ENCODE peak calls at places on chromosome 3, in four cellular contexts. One of them, this sample, is unnamed.

GRCh38 chr3:46350262-46350565 is 3.7 kb upstream of the CCR2 start:
- DNase-seq in cardiac muscle cell: no peak
- DNase-seq in neural progenitor cell: no peak
- DNase-seq in Caco-2: no peak
- DNase-seq in this sample: no peak

GRCh38 chr3:142315083-142315482 is 89.7 kb upstream of the GK5 start:
- DNase-seq in neural progenitor cell: no peak
- DNase-seq in cardiac muscle cell: no peak
- DNase-seq in Caco-2: no peak
- DNase-seq in this sample: no peak

GRCh38 chr3:46711305-46711704 is 6.4 kb downstream of the PRSS50 start:
- DNase-seq in Caco-2: peak
- DNase-seq in neural progenitor cell: no peak
- DNase-seq in cardiac muscle cell: no peak
- DNase-seq in this sample: peak

GRCh38 chr3:194879126-194879887 is 193.6 kb downstream of the FAM43A start:
- DNase-seq in Caco-2: no peak
- DNase-seq in neural progenitor cell: no peak
- DNase-seq in cardiac muscle cell: no peak
- DNase-seq in this sample: no peak

GRCh38 chr3:42264399-42265058 is 1.5 kb downstream of the CCK start:
- DNase-seq in neural progenitor cell: no peak
- DNase-seq in cardiac muscle cell: no peak
- DNase-seq in Caco-2: peak
- DNase-seq in this sample: no peak

GRCh38 chr3:151395806-151396205 is 11.3 kb upstream of the P2RY12 start:
- DNase-seq in Caco-2: no peak
- DNase-seq in neural progenitor cell: no peak
- DNase-seq in cardiac muscle cell: no peak
- DNase-seq in this sample: no peak

GRCh38 chr3:144590854-144591253 is 619.2 kb downstream of the DIPK2A start:
- DNase-seq in cardiac muscle cell: no peak
- DNase-seq in Caco-2: no peak
- DNase-seq in neural progenitor cell: no peak
- DNase-seq in this sample: no peak

GRCh38 chr3:180070925-180071324 is 34.2 kb upstream of the PEX5L start:
- DNase-seq in Caco-2: no peak
- DNase-seq in cardiac muscle cell: no peak
- DNase-seq in neural progenitor cell: no peak
- DNase-seq in this sample: no peak

GRCh38 chr3:136818851-136819783 is at the start of gene SLC35G2:
- DNase-seq in neural progenitor cell: peak
- DNase-seq in Caco-2: no peak
- DNase-seq in cardiac muscle cell: peak
- DNase-seq in this sample: peak

GRCh38 chr3:52233968-52234367 is 5.0 kb downstream of the TWF2 start:
- DNase-seq in Caco-2: no peak
- DNase-seq in cardiac muscle cell: no peak
- DNase-seq in neural progenitor cell: no peak
- DNase-seq in this sample: no peak

GRCh38 chr3:38548154-38548931 is 52.2 kb downstream of the EXOG start:
- DNase-seq in Caco-2: no peak
- DNase-seq in cardiac muscle cell: peak
- DNase-seq in neural progenitor cell: peak
- DNase-seq in this sample: no peak

GRCh38 chr3:53016236-53016635 is 29.6 kb downstream of the SFMBT1 start:
- DNase-seq in cardiac muscle cell: no peak
- DNase-seq in Caco-2: no peak
- DNase-seq in neural progenitor cell: no peak
- DNase-seq in this sample: no peak

GRCh38 chr3:62686486-62686885 is 188.7 kb downstream of the CADPS start:
- DNase-seq in cardiac muscle cell: no peak
- DNase-seq in neural progenitor cell: no peak
- DNase-seq in Caco-2: no peak
- DNase-seq in this sample: no peak

GRCh38 chr3:100869787-100870186 is 123.4 kb downstream of the ABI3BP start:
- DNase-seq in cardiac muscle cell: no peak
- DNase-seq in Caco-2: no peak
- DNase-seq in neural progenitor cell: no peak
- DNase-seq in this sample: no peak

GRCh38 chr3:11167590-11167989 is 13.3 kb downstream of the HRH1 start:
- DNase-seq in Caco-2: no peak
- DNase-seq in neural progenitor cell: no peak
- DNase-seq in cardiac muscle cell: no peak
- DNase-seq in this sample: no peak

GRCh38 chr3:26964313-26964712 is 341.7 kb downstream of the LRRC3B start:
- DNase-seq in cardiac muscle cell: no peak
- DNase-seq in Caco-2: no peak
- DNase-seq in neural progenitor cell: no peak
- DNase-seq in this sample: no peak

GRCh38 chr3:161557751-161558150 is 61.1 kb downstream of the OTOL1 start:
- DNase-seq in neural progenitor cell: no peak
- DNase-seq in Caco-2: no peak
- DNase-seq in cardiac muscle cell: no peak
- DNase-seq in this sample: no peak

GRCh38 chr3:78927787-78928186 is 840.0 kb downstream of the ROBO1 start:
- DNase-seq in cardiac muscle cell: no peak
- DNase-seq in neural progenitor cell: no peak
- DNase-seq in Caco-2: no peak
- DNase-seq in this sample: no peak

GRCh38 chr3:125141596-125142417 is 70.7 kb downstream of the SLC12A8 start:
- DNase-seq in Caco-2: no peak
- DNase-seq in neural progenitor cell: peak
- DNase-seq in cardiac muscle cell: peak
- DNase-seq in this sample: peak

GRCh38 chr3:110070539-110070916 is 733.2 kb upstream of the DPPA4 start:
- DNase-seq in neural progenitor cell: no peak
- DNase-seq in Caco-2: no peak
- DNase-seq in cardiac muscle cell: no peak
- DNase-seq in this sample: no peak

GRCh38 chr3:178152010-178152409 is 384.2 kb upstream of the KCNMB2 start:
- DNase-seq in cardiac muscle cell: no peak
- DNase-seq in Caco-2: no peak
- DNase-seq in neural progenitor cell: no peak
- DNase-seq in this sample: no peak

GRCh38 chr3:99562990-99563607 is 75.3 kb upstream of the COL8A1 start:
- DNase-seq in cardiac muscle cell: no peak
- DNase-seq in Caco-2: no peak
- DNase-seq in neural progenitor cell: no peak
- DNase-seq in this sample: no peak

GRCh38 chr3:107892960-107893359 is 197.9 kb downstream of the CD47 start:
- DNase-seq in cardiac muscle cell: no peak
- DNase-seq in neural progenitor cell: no peak
- DNase-seq in Caco-2: no peak
- DNase-seq in this sample: no peak

GRCh38 chr3:25747033-25747432 is 36.2 kb downstream of the NGLY1 start:
- DNase-seq in Caco-2: no peak
- DNase-seq in neural progenitor cell: no peak
- DNase-seq in cardiac muscle cell: no peak
- DNase-seq in this sample: no peak

GRCh38 chr3:172543419-172543818 is 20.2 kb upstream of the TNFSF10 start:
- DNase-seq in neural progenitor cell: no peak
- DNase-seq in Caco-2: no peak
- DNase-seq in cardiac muscle cell: no peak
- DNase-seq in this sample: no peak

GRCh38 chr3:47590212-47590611 is 11.5 kb upstream of the CSPG5 start:
- DNase-seq in Caco-2: no peak
- DNase-seq in neural progenitor cell: no peak
- DNase-seq in cardiac muscle cell: no peak
- DNase-seq in this sample: no peak

GRCh38 chr3:175082631-175083030 is 223.5 kb downstream of the NAALADL2 start:
- DNase-seq in Caco-2: no peak
- DNase-seq in cardiac muscle cell: no peak
- DNase-seq in neural progenitor cell: no peak
- DNase-seq in this sample: no peak

GRCh38 chr3:146256851-146257486 is 6.1 kb upstream of the PLSCR4 start:
- DNase-seq in cardiac muscle cell: no peak
- DNase-seq in neural progenitor cell: peak
- DNase-seq in Caco-2: no peak
- DNase-seq in this sample: no peak

GRCh38 chr3:187713504-187713903 is 11.1 kb upstream of the RTP2 start:
- DNase-seq in Caco-2: no peak
- DNase-seq in neural progenitor cell: no peak
- DNase-seq in cardiac muscle cell: no peak
- DNase-seq in this sample: no peak

GRCh38 chr3:187705164-187705563 is 2.8 kb upstream of the RTP2 start:
- DNase-seq in neural progenitor cell: no peak
- DNase-seq in cardiac muscle cell: no peak
- DNase-seq in Caco-2: no peak
- DNase-seq in this sample: no peak

GRCh38 chr3:187708696-187709095 is 6.3 kb upstream of the RTP2 start:
- DNase-seq in cardiac muscle cell: no peak
- DNase-seq in Caco-2: no peak
- DNase-seq in neural progenitor cell: no peak
- DNase-seq in this sample: no peak

GRCh38 chr3:187706966-187707365 is 4.6 kb upstream of the RTP2 start:
- DNase-seq in cardiac muscle cell: no peak
- DNase-seq in Caco-2: no peak
- DNase-seq in neural progenitor cell: no peak
- DNase-seq in this sample: no peak

DNA sequence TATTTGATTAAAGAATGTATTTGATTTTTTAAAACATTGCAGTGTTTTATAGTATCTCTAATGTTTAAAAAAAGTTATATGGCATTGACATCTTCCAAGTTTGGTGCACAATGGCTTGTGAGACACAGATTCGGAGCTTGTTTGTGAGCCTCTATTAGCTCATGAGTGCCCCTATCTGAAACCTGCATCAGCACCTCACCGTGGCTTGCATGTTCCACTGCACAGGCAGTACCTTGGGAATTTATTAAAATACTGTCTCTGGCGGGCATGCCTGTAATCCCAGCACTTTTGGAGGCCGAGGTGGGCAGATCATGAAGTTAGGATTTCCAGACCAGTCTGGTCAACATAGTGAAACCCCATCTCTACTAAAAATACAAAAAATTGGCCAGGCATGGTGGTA is 6.8 kb upstream of the RTP2 start:
- DNase-seq in Caco-2: no peak
- DNase-seq in cardiac muscle cell: peak
- DNase-seq in neural progenitor cell: peak
- DNase-seq in this sample: no peak
- TF ChIP-seq CTCF in Caco-2: no peak
- TF ChIP-seq CTCF in cardiac muscle cell: no peak
- TF ChIP-seq CTCF in neural progenitor cell: peak
- TF ChIP-seq CTCF in this sample: no peak

GRCh38 chr3:14231145-14231990 is 52.8 kb downstream of the LSM3 start:
- DNase-seq in Caco-2: no peak
- DNase-seq in cardiac muscle cell: no peak
- DNase-seq in neural progenitor cell: no peak
- DNase-seq in this sample: no peak

GRCh38 chr3:14234197-14235002 is 55.8 kb downstream of the LSM3 start:
- DNase-seq in neural progenitor cell: no peak
- DNase-seq in Caco-2: no peak
- DNase-seq in cardiac muscle cell: no peak
- DNase-seq in this sample: no peak

GRCh38 chr3:14230729-14231128 is 52.1 kb downstream of the LSM3 start:
- DNase-seq in Caco-2: no peak
- DNase-seq in neural progenitor cell: no peak
- DNase-seq in cardiac muscle cell: no peak
- DNase-seq in this sample: no peak

GRCh38 chr3:14235003-14235876 is 56.6 kb downstream of the LSM3 start:
- DNase-seq in neural progenitor cell: no peak
- DNase-seq in Caco-2: no peak
- DNase-seq in cardiac muscle cell: no peak
- DNase-seq in this sample: no peak

DNA sequence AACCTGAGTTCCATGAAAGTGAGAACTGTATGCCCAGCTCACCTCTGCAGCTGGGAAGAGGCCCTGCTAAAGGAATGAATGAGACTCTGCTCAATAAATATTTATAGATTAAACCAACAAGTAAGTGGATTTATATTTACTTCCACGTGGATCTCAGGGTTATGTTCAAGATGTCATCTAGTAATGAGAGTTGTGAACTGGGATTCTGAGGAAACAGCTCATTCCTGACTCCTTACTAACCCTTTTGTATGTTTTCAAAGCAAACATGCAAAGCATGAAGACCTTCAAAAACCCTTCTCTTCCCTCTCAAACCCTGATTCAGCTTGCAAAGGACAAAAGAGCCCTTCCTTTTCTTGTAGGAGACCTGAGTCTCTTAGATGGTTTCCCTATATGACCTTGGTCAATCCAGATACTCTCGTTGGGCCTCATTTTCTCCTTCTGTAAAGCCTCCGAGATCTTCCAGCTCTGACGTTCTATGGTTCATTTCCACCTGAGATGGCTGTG is 53.4 kb downstream of the LSM3 start:
- DNase-seq in cardiac muscle cell: no peak
- DNase-seq in neural progenitor cell: no peak
- DNase-seq in Caco-2: no peak
- DNase-seq in this sample: no peak
- TF ChIP-seq CTCF in cardiac muscle cell: no peak
- TF ChIP-seq CTCF in neural progenitor cell: no peak
- TF ChIP-seq CTCF in Caco-2: no peak
- TF ChIP-seq CTCF in this sample: no peak

DNA sequence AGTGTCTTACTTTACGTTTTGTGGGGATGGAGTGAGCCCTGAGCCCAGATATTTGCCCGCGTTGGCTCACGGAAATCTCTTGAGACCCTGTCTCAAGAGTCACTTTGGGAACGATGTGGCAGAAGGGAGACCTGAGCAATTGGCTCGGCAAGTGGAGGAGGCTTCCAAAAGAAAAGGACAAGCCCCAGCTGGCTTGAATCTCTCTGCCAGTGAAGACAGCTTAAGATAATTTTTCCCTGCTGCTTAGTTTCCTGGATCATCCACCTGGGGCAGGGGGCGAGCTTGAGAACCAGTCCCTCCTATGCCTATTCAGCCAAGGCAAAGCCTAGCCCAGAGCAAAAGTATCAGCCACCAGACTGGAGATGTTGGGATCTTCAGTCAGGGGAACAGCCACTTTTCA is 708 bp downstream of the SEC22A start:
- DNase-seq in neural progenitor cell: peak
- DNase-seq in Caco-2: peak
- DNase-seq in cardiac muscle cell: peak
- DNase-seq in this sample: no peak
- TF ChIP-seq CTCF in neural progenitor cell: no peak
- TF ChIP-seq CTCF in Caco-2: no peak
- TF ChIP-seq CTCF in cardiac muscle cell: no peak
- TF ChIP-seq CTCF in this sample: no peak

DNA sequence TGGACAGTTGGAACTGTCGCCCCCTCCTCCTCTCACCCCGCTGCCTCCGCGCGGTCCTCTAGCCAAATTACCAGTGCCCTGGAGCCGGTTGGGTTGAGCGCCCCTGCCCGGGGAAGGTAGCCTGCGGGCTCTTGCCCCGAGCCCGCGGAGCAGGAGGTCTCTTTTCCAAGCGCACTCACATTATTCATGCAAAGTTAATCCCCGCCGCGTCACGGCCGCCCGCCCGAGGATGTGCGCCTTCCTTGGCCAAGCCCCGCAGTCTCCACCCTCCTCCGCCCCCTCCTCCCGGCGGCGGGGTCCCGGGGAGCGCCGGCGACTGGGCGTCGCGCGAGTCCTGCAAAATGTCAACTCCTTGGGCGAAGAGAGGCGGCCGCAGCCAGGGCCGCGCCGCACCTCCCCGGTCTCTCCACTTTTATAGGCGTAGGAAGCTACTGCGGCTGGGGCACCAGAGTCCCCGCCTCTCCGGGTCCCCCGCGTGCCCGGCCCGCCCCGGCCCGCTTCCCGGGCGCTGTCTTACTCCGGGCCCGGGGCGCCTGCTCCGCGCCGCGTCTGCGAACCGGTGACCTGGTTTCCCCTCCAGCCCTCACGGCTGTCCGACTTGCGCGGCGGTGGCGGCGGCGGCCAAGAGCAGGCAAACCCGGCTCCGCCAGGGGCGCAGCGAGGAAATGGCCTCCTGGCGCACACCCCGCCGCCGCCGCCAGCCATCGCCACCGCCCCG is at the start of gene THRB:
- DNase-seq in neural progenitor cell: peak
- DNase-seq in cardiac muscle cell: peak
- DNase-seq in Caco-2: peak
- DNase-seq in this sample: peak
- TF ChIP-seq CTCF in neural progenitor cell: peak
- TF ChIP-seq CTCF in cardiac muscle cell: peak
- TF ChIP-seq CTCF in Caco-2: peak
- TF ChIP-seq CTCF in this sample: no peak